ENCODE peak calls at places on chromosome 9, in four cellular contexts. Z, G, M and H are unnamed samples.
A peak's percentile ranks its signal among the peaks of the same experiment; 100 is the strongest.

GRCh38 chr9:87854563-87854962 is 28.1 kb upstream of the SPATA31E1 start:
- DNase-seq in Z (no peak), G (no peak), M (no peak), H (no peak)

GRCh38 chr9:98808411-98808815 is 943 bp downstream of the GALNT12 start:
- DNase-seq in Z (no peak), G (no peak), M (no peak), H (peak; percentile 13)

GRCh38 chr9:127388037-127388855 is 8.7 kb upstream of the SLC2A8 start:
- DNase-seq in Z (peak; percentile 98), G (no peak), M (peak; percentile 89), H (peak; percentile 87)

GRCh38 chr9:110807956-110808598 is 139.5 kb downstream of the MUSK start:
- DNase-seq in Z (peak; percentile 51), G (no peak), M (no peak), H (no peak)

GRCh38 chr9:4258321-4259093 is 41.4 kb downstream of the GLIS3 start:
- DNase-seq in Z (peak; percentile 56), G (no peak), M (no peak), H (peak; percentile 85)

GRCh38 chr9:122032346-122032745 is 60.8 kb downstream of the TTLL11 start:
- DNase-seq in Z (no peak), G (no peak), M (no peak), H (no peak)

GRCh38 chr9:680106-680505 is 161.4 kb upstream of the DMRT1 start:
- DNase-seq in Z (no peak), G (no peak), M (no peak), H (no peak)

GRCh38 chr9:131523451-131524435 is 7.3 kb downstream of the UCK1 start:
- DNase-seq in Z (no peak), G (no peak), M (no peak), H (no peak)

GRCh38 chr9:16197578-16198370 is 644.9 kb downstream of the CCDC171 start:
- DNase-seq in Z (peak; percentile 31), G (no peak), M (no peak), H (no peak)

GRCh38 chr9:89961616-89962341 is 357.0 kb downstream of the GADD45G start:
- DNase-seq in Z (no peak), G (no peak), M (no peak), H (peak; percentile 52)

GRCh38 chr9:91580136-91580535 is 156.5 kb upstream of the NFIL3 start:
- DNase-seq in Z (peak; percentile 52), G (no peak), M (no peak), H (peak; percentile 68)

GRCh38 chr9:135221951-135222631 is 134.6 kb downstream of the OLFM1 start:
- DNase-seq in Z (no peak), G (no peak), M (no peak), H (no peak)

GRCh38 chr9:98087420-98088354 is 31.2 kb downstream of the NANS start:
- DNase-seq in Z (no peak), G (no peak), M (no peak), H (peak; percentile 81)

GRCh38 chr9:105344283-105344682 is 99.8 kb downstream of the SLC44A1 start:
- DNase-seq in Z (peak; percentile 4), G (no peak), M (no peak), H (no peak)

GRCh38 chr9:128316421-128316820 is 5.8 kb downstream of the TRUB2 start:
- DNase-seq in Z (no peak), G (peak; percentile 92), M (no peak), H (no peak)

GRCh38 chr9:137278913-137279711 is 1.6 kb downstream of the TOR4A start:
- DNase-seq in Z (no peak), G (no peak), M (no peak), H (no peak)